ENCODE peak calls at places on chromosome 5, in five cellular contexts. One of them, this sample, is unnamed.

GRCh38 chr5:80195837-80196400 is 59.9 kb downstream of the SERINC5 start:
- DNase-seq in GM12865: no peak
- DNase-seq in neuronal stem cell: no peak
- DNase-seq in NCI-H1694 treated with DMSO at 0.1 percent for 48 hours: no peak
- DNase-seq in stimulated activated CD8-positive, alpha-beta memory T cell treated with anti-CD3 and anti-CD28 coated beads, Interleukin-4, amount 100 ng/mL, for 1 hour: no peak
- DNase-seq in this sample: no peak

GRCh38 chr5:58751222-58751621 is 168.3 kb downstream of the RAB3C start:
- DNase-seq in neuronal stem cell: no peak
- DNase-seq in stimulated activated CD8-positive, alpha-beta memory T cell treated with anti-CD3 and anti-CD28 coated beads, Interleukin-4, amount 100 ng/mL, for 1 hour: no peak
- DNase-seq in GM12865: no peak
- DNase-seq in NCI-H1694 treated with DMSO at 0.1 percent for 48 hours: no peak
- DNase-seq in this sample: no peak

GRCh38 chr5:132462856-132463745 is 27.5 kb downstream of the IRF1 start:
- DNase-seq in NCI-H1694 treated with DMSO at 0.1 percent for 48 hours: no peak
- DNase-seq in neuronal stem cell: no peak
- DNase-seq in GM12865: no peak
- DNase-seq in stimulated activated CD8-positive, alpha-beta memory T cell treated with anti-CD3 and anti-CD28 coated beads, Interleukin-4, amount 100 ng/mL, for 1 hour: no peak
- DNase-seq in this sample: no peak

GRCh38 chr5:143564417-143564816 is 160.9 kb upstream of the NR3C1 start:
- DNase-seq in neuronal stem cell: no peak
- DNase-seq in stimulated activated CD8-positive, alpha-beta memory T cell treated with anti-CD3 and anti-CD28 coated beads, Interleukin-4, amount 100 ng/mL, for 1 hour: no peak
- DNase-seq in GM12865: peak
- DNase-seq in NCI-H1694 treated with DMSO at 0.1 percent for 48 hours: no peak
- DNase-seq in this sample: no peak

GRCh38 chr5:147225938-147226337 is 8.9 kb upstream of the STK32A start:
- DNase-seq in stimulated activated CD8-positive, alpha-beta memory T cell treated with anti-CD3 and anti-CD28 coated beads, Interleukin-4, amount 100 ng/mL, for 1 hour: no peak
- DNase-seq in NCI-H1694 treated with DMSO at 0.1 percent for 48 hours: no peak
- DNase-seq in GM12865: no peak
- DNase-seq in neuronal stem cell: no peak
- DNase-seq in this sample: no peak

GRCh38 chr5:87787640-87788039 is 374.9 kb upstream of the CCNH start:
- DNase-seq in GM12865: no peak
- DNase-seq in neuronal stem cell: peak
- DNase-seq in NCI-H1694 treated with DMSO at 0.1 percent for 48 hours: no peak
- DNase-seq in stimulated activated CD8-positive, alpha-beta memory T cell treated with anti-CD3 and anti-CD28 coated beads, Interleukin-4, amount 100 ng/mL, for 1 hour: no peak
- DNase-seq in this sample: no peak

GRCh38 chr5:113059232-113059805 is 82.7 kb downstream of the DCP2 start:
- DNase-seq in stimulated activated CD8-positive, alpha-beta memory T cell treated with anti-CD3 and anti-CD28 coated beads, Interleukin-4, amount 100 ng/mL, for 1 hour: no peak
- DNase-seq in neuronal stem cell: no peak
- DNase-seq in GM12865: no peak
- DNase-seq in NCI-H1694 treated with DMSO at 0.1 percent for 48 hours: peak
- DNase-seq in this sample: no peak

GRCh38 chr5:91301459-91301858 is 81.7 kb downstream of the ARRDC3 start:
- DNase-seq in stimulated activated CD8-positive, alpha-beta memory T cell treated with anti-CD3 and anti-CD28 coated beads, Interleukin-4, amount 100 ng/mL, for 1 hour: no peak
- DNase-seq in neuronal stem cell: no peak
- DNase-seq in NCI-H1694 treated with DMSO at 0.1 percent for 48 hours: no peak
- DNase-seq in GM12865: no peak
- DNase-seq in this sample: no peak

GRCh38 chr5:133751846-133752245 is 139.5 kb upstream of the FSTL4 start:
- DNase-seq in neuronal stem cell: no peak
- DNase-seq in GM12865: no peak
- DNase-seq in stimulated activated CD8-positive, alpha-beta memory T cell treated with anti-CD3 and anti-CD28 coated beads, Interleukin-4, amount 100 ng/mL, for 1 hour: no peak
- DNase-seq in NCI-H1694 treated with DMSO at 0.1 percent for 48 hours: no peak
- DNase-seq in this sample: no peak

GRCh38 chr5:115423541-115423940 is 121.0 kb downstream of the FEM1C start:
- DNase-seq in NCI-H1694 treated with DMSO at 0.1 percent for 48 hours: no peak
- DNase-seq in stimulated activated CD8-positive, alpha-beta memory T cell treated with anti-CD3 and anti-CD28 coated beads, Interleukin-4, amount 100 ng/mL, for 1 hour: no peak
- DNase-seq in neuronal stem cell: no peak
- DNase-seq in GM12865: no peak
- DNase-seq in this sample: no peak

GRCh38 chr5:111942214-111942613 is 185.2 kb upstream of the NREP start:
- DNase-seq in stimulated activated CD8-positive, alpha-beta memory T cell treated with anti-CD3 and anti-CD28 coated beads, Interleukin-4, amount 100 ng/mL, for 1 hour: no peak
- DNase-seq in NCI-H1694 treated with DMSO at 0.1 percent for 48 hours: no peak
- DNase-seq in GM12865: peak
- DNase-seq in neuronal stem cell: no peak
- DNase-seq in this sample: no peak

GRCh38 chr5:126640867-126641266 is 40.1 kb downstream of the PHAX start:
- DNase-seq in NCI-H1694 treated with DMSO at 0.1 percent for 48 hours: no peak
- DNase-seq in stimulated activated CD8-positive, alpha-beta memory T cell treated with anti-CD3 and anti-CD28 coated beads, Interleukin-4, amount 100 ng/mL, for 1 hour: no peak
- DNase-seq in neuronal stem cell: no peak
- DNase-seq in GM12865: no peak
- DNase-seq in this sample: no peak

GRCh38 chr5:137075163-137075970 is 423.8 kb downstream of the SPOCK1 start:
- DNase-seq in stimulated activated CD8-positive, alpha-beta memory T cell treated with anti-CD3 and anti-CD28 coated beads, Interleukin-4, amount 100 ng/mL, for 1 hour: no peak
- DNase-seq in neuronal stem cell: peak
- DNase-seq in NCI-H1694 treated with DMSO at 0.1 percent for 48 hours: peak
- DNase-seq in GM12865: peak
- DNase-seq in this sample: no peak

GRCh38 chr5:131423056-131423455 is 159.2 kb downstream of the CDC42SE2 start:
- DNase-seq in GM12865: no peak
- DNase-seq in stimulated activated CD8-positive, alpha-beta memory T cell treated with anti-CD3 and anti-CD28 coated beads, Interleukin-4, amount 100 ng/mL, for 1 hour: no peak
- DNase-seq in NCI-H1694 treated with DMSO at 0.1 percent for 48 hours: peak
- DNase-seq in neuronal stem cell: no peak
- DNase-seq in this sample: no peak

GRCh38 chr5:135174315-135175096 is 140.5 kb upstream of the PITX1 start:
- DNase-seq in stimulated activated CD8-positive, alpha-beta memory T cell treated with anti-CD3 and anti-CD28 coated beads, Interleukin-4, amount 100 ng/mL, for 1 hour: no peak
- DNase-seq in GM12865: no peak
- DNase-seq in neuronal stem cell: no peak
- DNase-seq in NCI-H1694 treated with DMSO at 0.1 percent for 48 hours: no peak
- DNase-seq in this sample: no peak

GRCh38 chr5:37222181-37222580 is 27.0 kb downstream of the CPLANE1 start:
- DNase-seq in stimulated activated CD8-positive, alpha-beta memory T cell treated with anti-CD3 and anti-CD28 coated beads, Interleukin-4, amount 100 ng/mL, for 1 hour: no peak
- DNase-seq in NCI-H1694 treated with DMSO at 0.1 percent for 48 hours: no peak
- DNase-seq in GM12865: no peak
- DNase-seq in neuronal stem cell: no peak
- DNase-seq in this sample: no peak

GRCh38 chr5:32709789-32710334 is 1.3 kb upstream of the NPR3 start:
- DNase-seq in GM12865: peak
- DNase-seq in stimulated activated CD8-positive, alpha-beta memory T cell treated with anti-CD3 and anti-CD28 coated beads, Interleukin-4, amount 100 ng/mL, for 1 hour: no peak
- DNase-seq in NCI-H1694 treated with DMSO at 0.1 percent for 48 hours: peak
- DNase-seq in neuronal stem cell: peak
- DNase-seq in this sample: no peak

GRCh38 chr5:67089200-67089725 is 107.3 kb downstream of the CD180 start:
- DNase-seq in NCI-H1694 treated with DMSO at 0.1 percent for 48 hours: no peak
- DNase-seq in neuronal stem cell: no peak
- DNase-seq in stimulated activated CD8-positive, alpha-beta memory T cell treated with anti-CD3 and anti-CD28 coated beads, Interleukin-4, amount 100 ng/mL, for 1 hour: no peak
- DNase-seq in GM12865: no peak
- DNase-seq in this sample: no peak

GRCh38 chr5:133285583-133286021 is 233.8 kb downstream of the HSPA4 start:
- DNase-seq in NCI-H1694 treated with DMSO at 0.1 percent for 48 hours: no peak
- DNase-seq in stimulated activated CD8-positive, alpha-beta memory T cell treated with anti-CD3 and anti-CD28 coated beads, Interleukin-4, amount 100 ng/mL, for 1 hour: no peak
- DNase-seq in GM12865: no peak
- DNase-seq in neuronal stem cell: no peak
- DNase-seq in this sample: no peak

GRCh38 chr5:147509041-147509709 is 693 bp downstream of the DPYSL3 start:
- DNase-seq in neuronal stem cell: peak
- DNase-seq in stimulated activated CD8-positive, alpha-beta memory T cell treated with anti-CD3 and anti-CD28 coated beads, Interleukin-4, amount 100 ng/mL, for 1 hour: no peak
- DNase-seq in NCI-H1694 treated with DMSO at 0.1 percent for 48 hours: no peak
- DNase-seq in GM12865: no peak
- DNase-seq in this sample: no peak

GRCh38 chr5:116382874-116383266 is 191.8 kb downstream of the SEMA6A start:
- DNase-seq in NCI-H1694 treated with DMSO at 0.1 percent for 48 hours: no peak
- DNase-seq in GM12865: no peak
- DNase-seq in neuronal stem cell: no peak
- DNase-seq in stimulated activated CD8-positive, alpha-beta memory T cell treated with anti-CD3 and anti-CD28 coated beads, Interleukin-4, amount 100 ng/mL, for 1 hour: no peak
- DNase-seq in this sample: no peak

GRCh38 chr5:120516799-120517198 is 52.7 kb downstream of the PRR16 start:
- DNase-seq in NCI-H1694 treated with DMSO at 0.1 percent for 48 hours: no peak
- DNase-seq in GM12865: no peak
- DNase-seq in stimulated activated CD8-positive, alpha-beta memory T cell treated with anti-CD3 and anti-CD28 coated beads, Interleukin-4, amount 100 ng/mL, for 1 hour: no peak
- DNase-seq in neuronal stem cell: no peak
- DNase-seq in this sample: no peak

GRCh38 chr5:151104795-151105194 is 24.0 kb upstream of the TNIP1 start:
- DNase-seq in GM12865: no peak
- DNase-seq in NCI-H1694 treated with DMSO at 0.1 percent for 48 hours: no peak
- DNase-seq in stimulated activated CD8-positive, alpha-beta memory T cell treated with anti-CD3 and anti-CD28 coated beads, Interleukin-4, amount 100 ng/mL, for 1 hour: no peak
- DNase-seq in neuronal stem cell: no peak
- DNase-seq in this sample: no peak

GRCh38 chr5:122126177-122126701 is 3.1 kb upstream of the ZNF474 start:
- DNase-seq in neuronal stem cell: no peak
- DNase-seq in NCI-H1694 treated with DMSO at 0.1 percent for 48 hours: peak
- DNase-seq in GM12865: no peak
- DNase-seq in stimulated activated CD8-positive, alpha-beta memory T cell treated with anti-CD3 and anti-CD28 coated beads, Interleukin-4, amount 100 ng/mL, for 1 hour: no peak
- DNase-seq in this sample: no peak

GRCh38 chr5:167950126-167950721 is 341.2 kb upstream of the WWC1 start:
- DNase-seq in GM12865: no peak
- DNase-seq in neuronal stem cell: no peak
- DNase-seq in NCI-H1694 treated with DMSO at 0.1 percent for 48 hours: no peak
- DNase-seq in stimulated activated CD8-positive, alpha-beta memory T cell treated with anti-CD3 and anti-CD28 coated beads, Interleukin-4, amount 100 ng/mL, for 1 hour: no peak
- DNase-seq in this sample: no peak

GRCh38 chr5:64763948-64764503 is 4.5 kb downstream of the SREK1IP1 start:
- DNase-seq in GM12865: no peak
- DNase-seq in neuronal stem cell: no peak
- DNase-seq in stimulated activated CD8-positive, alpha-beta memory T cell treated with anti-CD3 and anti-CD28 coated beads, Interleukin-4, amount 100 ng/mL, for 1 hour: no peak
- DNase-seq in NCI-H1694 treated with DMSO at 0.1 percent for 48 hours: no peak
- DNase-seq in this sample: no peak

GRCh38 chr5:35990941-35991592 is at the start of gene UGT3A1:
- DNase-seq in stimulated activated CD8-positive, alpha-beta memory T cell treated with anti-CD3 and anti-CD28 coated beads, Interleukin-4, amount 100 ng/mL, for 1 hour: no peak
- DNase-seq in GM12865: no peak
- DNase-seq in neuronal stem cell: peak
- DNase-seq in NCI-H1694 treated with DMSO at 0.1 percent for 48 hours: no peak
- DNase-seq in this sample: no peak

GRCh38 chr5:72510610-72511121 is 3.5 kb upstream of the ZNF366 start:
- DNase-seq in stimulated activated CD8-positive, alpha-beta memory T cell treated with anti-CD3 and anti-CD28 coated beads, Interleukin-4, amount 100 ng/mL, for 1 hour: no peak
- DNase-seq in NCI-H1694 treated with DMSO at 0.1 percent for 48 hours: no peak
- DNase-seq in GM12865: peak
- DNase-seq in neuronal stem cell: no peak
- DNase-seq in this sample: no peak

GRCh38 chr5:10059611-10060379 is 189.9 kb downstream of the ATPSCKMT start:
- DNase-seq in NCI-H1694 treated with DMSO at 0.1 percent for 48 hours: no peak
- DNase-seq in GM12865: no peak
- DNase-seq in neuronal stem cell: no peak
- DNase-seq in stimulated activated CD8-positive, alpha-beta memory T cell treated with anti-CD3 and anti-CD28 coated beads, Interleukin-4, amount 100 ng/mL, for 1 hour: no peak
- DNase-seq in this sample: no peak

GRCh38 chr5:56763711-56764466 is 51.5 kb upstream of the MAP3K1 start:
- DNase-seq in NCI-H1694 treated with DMSO at 0.1 percent for 48 hours: no peak
- DNase-seq in stimulated activated CD8-positive, alpha-beta memory T cell treated with anti-CD3 and anti-CD28 coated beads, Interleukin-4, amount 100 ng/mL, for 1 hour: no peak
- DNase-seq in neuronal stem cell: no peak
- DNase-seq in GM12865: no peak
- DNase-seq in this sample: no peak

GRCh38 chr5:135359374-135360165 is 39.5 kb downstream of the MACROH2A1 start:
- DNase-seq in NCI-H1694 treated with DMSO at 0.1 percent for 48 hours: no peak
- DNase-seq in GM12865: no peak
- DNase-seq in neuronal stem cell: no peak
- DNase-seq in stimulated activated CD8-positive, alpha-beta memory T cell treated with anti-CD3 and anti-CD28 coated beads, Interleukin-4, amount 100 ng/mL, for 1 hour: no peak
- DNase-seq in this sample: no peak

GRCh38 chr5:5306696-5307095 is 115.8 kb upstream of the ICE1 start:
- DNase-seq in stimulated activated CD8-positive, alpha-beta memory T cell treated with anti-CD3 and anti-CD28 coated beads, Interleukin-4, amount 100 ng/mL, for 1 hour: no peak
- DNase-seq in neuronal stem cell: no peak
- DNase-seq in NCI-H1694 treated with DMSO at 0.1 percent for 48 hours: no peak
- DNase-seq in GM12865: no peak
- DNase-seq in this sample: no peak

GRCh38 chr5:54701179-54701578 is 183.6 kb downstream of the SNX18 start:
- DNase-seq in NCI-H1694 treated with DMSO at 0.1 percent for 48 hours: no peak
- DNase-seq in neuronal stem cell: no peak
- DNase-seq in stimulated activated CD8-positive, alpha-beta memory T cell treated with anti-CD3 and anti-CD28 coated beads, Interleukin-4, amount 100 ng/mL, for 1 hour: no peak
- DNase-seq in GM12865: no peak
- DNase-seq in this sample: no peak

GRCh38 chr5:56047448-56047847 is 52.7 kb upstream of the IL6ST start:
- DNase-seq in neuronal stem cell: no peak
- DNase-seq in GM12865: no peak
- DNase-seq in stimulated activated CD8-positive, alpha-beta memory T cell treated with anti-CD3 and anti-CD28 coated beads, Interleukin-4, amount 100 ng/mL, for 1 hour: no peak
- DNase-seq in NCI-H1694 treated with DMSO at 0.1 percent for 48 hours: no peak
- DNase-seq in this sample: no peak

GRCh38 chr5:154801083-154801482 is 45.9 kb downstream of the LARP1 start:
- DNase-seq in stimulated activated CD8-positive, alpha-beta memory T cell treated with anti-CD3 and anti-CD28 coated beads, Interleukin-4, amount 100 ng/mL, for 1 hour: no peak
- DNase-seq in NCI-H1694 treated with DMSO at 0.1 percent for 48 hours: no peak
- DNase-seq in neuronal stem cell: no peak
- DNase-seq in GM12865: no peak
- DNase-seq in this sample: no peak

GRCh38 chr5:34491251-34491620 is 164.9 kb upstream of the RAI14 start:
- DNase-seq in stimulated activated CD8-positive, alpha-beta memory T cell treated with anti-CD3 and anti-CD28 coated beads, Interleukin-4, amount 100 ng/mL, for 1 hour: no peak
- DNase-seq in NCI-H1694 treated with DMSO at 0.1 percent for 48 hours: no peak
- DNase-seq in neuronal stem cell: no peak
- DNase-seq in GM12865: no peak
- DNase-seq in this sample: no peak

GRCh38 chr5:131610198-131611063 is 24.6 kb downstream of the RAPGEF6 start:
- DNase-seq in NCI-H1694 treated with DMSO at 0.1 percent for 48 hours: no peak
- DNase-seq in neuronal stem cell: no peak
- DNase-seq in GM12865: no peak
- DNase-seq in stimulated activated CD8-positive, alpha-beta memory T cell treated with anti-CD3 and anti-CD28 coated beads, Interleukin-4, amount 100 ng/mL, for 1 hour: no peak
- DNase-seq in this sample: no peak

GRCh38 chr5:40165789-40166728 is 513.7 kb upstream of the PTGER4 start:
- DNase-seq in stimulated activated CD8-positive, alpha-beta memory T cell treated with anti-CD3 and anti-CD28 coated beads, Interleukin-4, amount 100 ng/mL, for 1 hour: no peak
- DNase-seq in neuronal stem cell: no peak
- DNase-seq in GM12865: peak
- DNase-seq in NCI-H1694 treated with DMSO at 0.1 percent for 48 hours: no peak
- DNase-seq in this sample: no peak

GRCh38 chr5:149796025-149796424 is 65.9 kb downstream of the PPARGC1B start:
- DNase-seq in neuronal stem cell: no peak
- DNase-seq in stimulated activated CD8-positive, alpha-beta memory T cell treated with anti-CD3 and anti-CD28 coated beads, Interleukin-4, amount 100 ng/mL, for 1 hour: no peak
- DNase-seq in NCI-H1694 treated with DMSO at 0.1 percent for 48 hours: no peak
- DNase-seq in GM12865: no peak
- DNase-seq in this sample: no peak

GRCh38 chr5:171660438-171660837 is 125.2 kb upstream of the SMIM23 start:
- DNase-seq in neuronal stem cell: no peak
- DNase-seq in stimulated activated CD8-positive, alpha-beta memory T cell treated with anti-CD3 and anti-CD28 coated beads, Interleukin-4, amount 100 ng/mL, for 1 hour: no peak
- DNase-seq in NCI-H1694 treated with DMSO at 0.1 percent for 48 hours: no peak
- DNase-seq in GM12865: no peak
- DNase-seq in this sample: no peak